ENCODE peak calls at places on chromosomes 3 and 15, in eight cellular contexts. L, X, Z, I, T, F, M and W are unnamed samples.

GRCh38 chr15:94168250-94168649 is 63.1 kb upstream of the MCTP2 start:
- DNase-seq in Z (no peak), X (no peak), I (no peak), T (no peak), F (no peak), L (peak; percentile 3), M (peak; percentile 23), W (no peak)

GRCh38 chr15:65790692-65791334 is 1.3 kb downstream of the DENND4A start:
- DNase-seq in L (peak; percentile 21), T (no peak), X (no peak), I (no peak), F (no peak), M (no peak), Z (no peak), W (no peak)

GRCh38 chr3:172606021-172606420 is 82.8 kb upstream of the TNFSF10 start:
- DNase-seq in T (no peak), M (no peak), X (no peak), I (no peak), F (no peak), L (peak; percentile 59), Z (no peak), W (no peak)

GRCh38 chr3:13452490-13453335 is 27.4 kb upstream of the HDAC11 start:
- DNase-seq in L (peak; percentile 38), I (peak; percentile 59), T (peak; percentile 57), X (peak; percentile 31), F (peak; percentile 37), Z (no peak), M (peak; percentile 31), W (peak; percentile 18)

GRCh38 chr3:24332092-24332491 is 162.6 kb downstream of the THRB start:
- DNase-seq in L (no peak), I (no peak), F (no peak), M (no peak), Z (no peak), T (no peak), X (no peak), W (no peak)

GRCh38 chr15:66594836-66595235 is 29.0 kb upstream of the LCTL start:
- DNase-seq in X (no peak), M (no peak), I (no peak), L (no peak), F (no peak), T (no peak), Z (no peak), W (no peak)

GRCh38 chr15:38414351-38414750 is 39.6 kb upstream of the FAM98B start:
- DNase-seq in I (no peak), T (peak; percentile 66), F (peak; percentile 65), X (no peak), Z (peak; percentile 74), M (peak; percentile 23), L (peak; percentile 44), W (peak; percentile 37)

GRCh38 chr15:67758610-67759300 is 66.6 kb upstream of the SKOR1 start:
- DNase-seq in X (no peak), F (no peak), L (no peak), I (no peak), Z (no peak), M (no peak), T (no peak), W (no peak)

GRCh38 chr3:16119887-16120286 is 54.6 kb upstream of the GALNT15 start:
- DNase-seq in I (no peak), M (no peak), L (no peak), T (no peak), F (no peak), X (no peak), Z (no peak), W (no peak)

GRCh38 chr3:6438031-6438430 is 422.9 kb upstream of the GRM7 start:
- DNase-seq in L (no peak), I (no peak), Z (no peak), T (no peak), X (no peak), M (no peak), F (no peak), W (no peak)

GRCh38 chr3:195064300-195064931 is 206.5 kb downstream of the XXYLT1 start:
- DNase-seq in M (no peak), X (no peak), L (no peak), F (peak; percentile 46), T (peak; percentile 47), I (peak; percentile 26), Z (no peak), W (no peak)

GRCh38 chr15:97521894-97522293 is 438.6 kb upstream of the ARRDC4 start:
- DNase-seq in X (no peak), Z (peak; percentile 68), T (peak; percentile 80), F (peak; percentile 67), M (no peak), L (no peak), I (no peak), W (no peak)

GRCh38 chr3:188244395-188244861 is 90.5 kb downstream of the LPP start:
- DNase-seq in L (peak; percentile 82), I (no peak), X (no peak), Z (no peak), M (peak; percentile 59), F (no peak), T (no peak), W (no peak)

GRCh38 chr15:79849789-79850188 is 47.0 kb downstream of the MTHFS start:
- DNase-seq in M (no peak), I (no peak), L (peak; percentile 22), F (no peak), T (no peak), Z (no peak), X (no peak), W (no peak)

GRCh38 chr15:35858707-35859106 is 312.7 kb upstream of the DPH6 start:
- DNase-seq in L (no peak), X (no peak), T (no peak), M (no peak), Z (no peak), I (no peak), F (no peak), W (no peak)

GRCh38 chr3:185995352-185995751 is 57.5 kb upstream of the TRA2B start:
- DNase-seq in F (no peak), X (no peak), Z (no peak), T (no peak), L (peak; percentile 41), I (no peak), M (no peak), W (peak; percentile 44)

GRCh38 chr3:183161552-183162345 is 785 bp downstream of the LAMP3 start:
- DNase-seq in X (no peak), T (no peak), I (no peak), M (no peak), F (no peak), L (peak; percentile 12), Z (no peak), W (no peak)

GRCh38 chr3:10335190-10335738 is 14.4 kb upstream of the SEC13 start:
- DNase-seq in T (no peak), L (no peak), M (no peak), X (no peak), I (no peak), F (no peak), Z (no peak), W (no peak)

GRCh38 chr3:45915518-45916231 is 27.6 kb upstream of the CXCR6 start:
- DNase-seq in X (no peak), L (peak; percentile 91), Z (peak; percentile 52), I (no peak), M (peak; percentile 7), F (no peak), T (no peak), W (peak; percentile 66)

GRCh38 chr3:46661776-46662766 is 31.4 kb downstream of the ALS2CL start:
- DNase-seq in F (peak; percentile 8), Z (peak; percentile 39), M (no peak), T (peak; percentile 3), I (no peak), X (no peak), L (no peak), W (no peak)

GRCh38 chr15:36635681-36636080 is 56.3 kb downstream of the CDIN1 start:
- DNase-seq in L (no peak), M (no peak), I (no peak), Z (no peak), T (no peak), F (no peak), X (no peak), W (no peak)

GRCh38 chr3:62589078-62589477 is 215.7 kb upstream of the FEZF2 start:
- DNase-seq in Z (no peak), I (no peak), T (no peak), L (no peak), F (no peak), M (no peak), X (no peak), W (no peak)

GRCh38 chr3:62587169-62587568 is 213.8 kb upstream of the FEZF2 start:
- DNase-seq in F (no peak), Z (no peak), X (no peak), I (no peak), L (peak; percentile 84), T (no peak), M (no peak), W (no peak)

GRCh38 chr3:62586356-62586755 is 213.0 kb upstream of the FEZF2 start:
- DNase-seq in X (no peak), T (no peak), Z (no peak), M (no peak), I (no peak), L (peak; percentile 41), F (no peak), W (peak; percentile 84)

GRCh38 chr3:62585861-62586260 is 212.5 kb upstream of the FEZF2 start:
- DNase-seq in X (no peak), I (no peak), Z (no peak), L (no peak), T (no peak), M (no peak), F (no peak), W (no peak)

DNA sequence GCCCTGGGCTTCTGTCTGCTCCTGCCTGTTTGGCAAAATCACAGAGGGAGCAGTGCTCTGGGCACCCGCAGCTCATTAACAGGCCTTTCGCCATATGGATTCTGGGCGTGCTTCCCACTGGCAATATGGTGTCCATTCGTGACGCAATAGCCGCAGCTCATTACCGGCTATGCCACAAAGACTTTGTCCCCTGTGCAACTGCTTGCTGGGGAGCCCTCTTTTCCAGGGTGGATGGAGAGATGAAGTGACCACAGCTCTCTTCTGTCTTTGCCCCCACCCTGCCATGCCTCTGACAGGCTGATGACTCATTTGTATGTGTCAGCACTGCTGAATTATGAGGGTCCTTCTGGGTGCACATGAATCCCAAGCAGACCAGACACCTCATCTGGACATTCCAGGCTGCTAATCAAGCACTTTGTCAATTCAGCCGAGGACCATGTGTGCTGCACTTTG is 214.3 kb upstream of the FEZF2 start:
- DNase-seq in I (no peak), F (no peak), M (no peak), X (no peak), L (peak; percentile 84), Z (no peak), T (no peak), W (peak; percentile 86)
- H3K4me3 ChIP-seq in I (no peak overlapping the region), F (no peak overlapping the region), M (no peak overlapping the region), X (no peak overlapping the region), L (no peak overlapping the region), Z (no peak overlapping the region), T (no peak overlapping the region), W (no peak overlapping the region)

GRCh38 chr3:196198771-196199753 is 12.1 kb downstream of the ZDHHC19 start:
- DNase-seq in X (no peak), M (no peak), F (no peak), I (no peak), T (no peak), L (no peak), Z (no peak), W (no peak)
- TF ChIP-seq CTCF in X (peak; percentile 7), M (peak; percentile 33), F (no peak), I (peak; percentile 38), T (no peak), L (peak; percentile 23), Z (no peak), W (peak; percentile 30)

GRCh38 chr3:145798691-145799550 is 362.1 kb downstream of the PLOD2 start:
- DNase-seq in L (no peak), I (no peak), Z (peak; percentile 39), M (no peak), X (no peak), F (no peak), T (no peak), W (no peak)
- H3K4me3 ChIP-seq in L (no peak overlapping the region), I (no peak overlapping the region), Z (no peak overlapping the region), M (no peak overlapping the region), X (no peak overlapping the region), F (no peak overlapping the region), T (no peak overlapping the region), W (no peak overlapping the region)

GRCh38 chr15:98771444-98772059 is 123.2 kb downstream of the IGF1R start:
- DNase-seq in F (no peak), Z (no peak), M (no peak), T (no peak), X (no peak), L (no peak), I (no peak), W (no peak)
- TF ChIP-seq CTCF in F (no peak), Z (no peak), M (no peak), T (no peak), X (no peak), L (no peak), I (no peak), W (no peak)